ENCODE peak calls at places on chromosomes 3 and 15, in five cellular contexts. I is H1, Z is ovary, Q is A549, D is K562. R is an unnamed sample.

GRCh38 chr3:97793415-97794019 is 28.3 kb upstream of the CRYBG3 start:
- DNase-seq in I (no peak), Z (no peak), Q (peak), D (no peak), R (peak)

GRCh38 chr15:77239892-77240608 is 169.1 kb upstream of the TSPAN3 start:
- DNase-seq in I (no peak), Z (no peak), Q (no peak), D (no peak), R (no peak)

GRCh38 chr15:25655168-25655956 is 207.8 kb downstream of the ATP10A start:
- DNase-seq in I (no peak), Z (no peak), Q (no peak), D (no peak), R (no peak)

GRCh38 chr3:78994174-78995027 is 773.4 kb downstream of the ROBO1 start:
- DNase-seq in I (peak), Z (no peak), Q (no peak), D (no peak), R (no peak)

GRCh38 chr3:173396191-173397041 is 1.1 kb upstream of the NLGN1 start:
- DNase-seq in I (no peak), Z (no peak), Q (no peak), D (no peak), R (no peak)

GRCh38 chr3:71559578-71560162 is 23.9 kb downstream of the FOXP1 start:
- DNase-seq in I (no peak), Z (no peak), Q (no peak), D (no peak), R (no peak)

GRCh38 chr3:140494970-140495369 is 182.9 kb upstream of the TRIM42 start:
- DNase-seq in I (no peak), Z (no peak), Q (no peak), D (no peak), R (no peak)

GRCh38 chr3:191246628-191247027 is 47.6 kb downstream of the OSTN start:
- DNase-seq in I (no peak), Z (no peak), Q (peak), D (no peak), R (no peak)

GRCh38 chr15:63121382-63122001 is at the start of gene LACTB:
- DNase-seq in I (peak), Z (peak), Q (peak), D (peak), R (peak)

GRCh38 chr3:102069211-102069662 is 219.9 kb downstream of the NFKBIZ start:
- DNase-seq in I (no peak), Z (no peak), Q (peak), D (no peak), R (no peak)

GRCh38 chr3:129663045-129663446 is 56.6 kb upstream of the PLXND1 start:
- DNase-seq in I (peak), Z (no peak), Q (peak), D (no peak), R (no peak)

GRCh38 chr3:184672972-184673875 is 38.6 kb downstream of the MAGEF1 start:
- DNase-seq in I (no peak), Z (no peak), Q (no peak), D (no peak), R (no peak)

GRCh38 chr15:50390549-50391264 is 33.5 kb upstream of the USP8 start:
- DNase-seq in I (no peak), Z (no peak), Q (no peak), D (no peak), R (no peak)

GRCh38 chr15:42716626-42717025 is 20.3 kb downstream of the CDAN1 start:
- DNase-seq in I (no peak), Z (no peak), Q (no peak), D (peak), R (no peak)

GRCh38 chr15:59779110-59779509 is 90.0 kb upstream of the BNIP2 start:
- DNase-seq in I (no peak), Z (no peak), Q (no peak), D (no peak), R (no peak)
- TF ChIP-seq EP300 in I (no peak), Z (no peak), Q (no peak), D (no peak), R (no peak)

GRCh38 chr3:95438274-95438673 is 1375.4 kb downstream of the NSUN3 start:
- DNase-seq in I (no peak), Z (no peak), Q (no peak), D (no peak), R (no peak)

GRCh38 chr3:95437409-95437808 is 1374.5 kb downstream of the NSUN3 start:
- DNase-seq in I (no peak), Z (no peak), Q (no peak), D (no peak), R (no peak)

DNA sequence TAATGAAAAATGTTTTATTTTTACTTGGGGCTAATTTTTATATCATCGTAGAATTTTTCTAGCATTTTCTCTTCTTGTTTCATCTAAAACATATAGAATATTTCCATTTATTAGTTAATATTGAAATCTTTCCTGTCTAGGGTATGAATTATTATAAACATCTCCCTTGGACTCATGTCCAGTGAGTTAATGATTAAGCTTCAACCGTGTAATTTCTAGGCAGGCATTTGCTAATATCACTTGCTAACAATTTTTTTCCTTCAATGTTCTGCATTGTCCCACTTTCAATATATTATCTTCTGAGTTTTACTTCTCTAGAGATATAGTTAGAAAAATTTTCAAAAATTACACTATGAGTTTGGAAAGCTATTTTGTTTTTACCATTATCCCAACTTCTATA is 1371.6 kb upstream of the EPHA6 start:
- DNase-seq in I (no peak), Z (no peak), Q (no peak), D (no peak), R (no peak)
- TF ChIP-seq POLR2A in I (no peak), Z (no peak), Q (no peak), D (no peak), R (no peak)

DNA sequence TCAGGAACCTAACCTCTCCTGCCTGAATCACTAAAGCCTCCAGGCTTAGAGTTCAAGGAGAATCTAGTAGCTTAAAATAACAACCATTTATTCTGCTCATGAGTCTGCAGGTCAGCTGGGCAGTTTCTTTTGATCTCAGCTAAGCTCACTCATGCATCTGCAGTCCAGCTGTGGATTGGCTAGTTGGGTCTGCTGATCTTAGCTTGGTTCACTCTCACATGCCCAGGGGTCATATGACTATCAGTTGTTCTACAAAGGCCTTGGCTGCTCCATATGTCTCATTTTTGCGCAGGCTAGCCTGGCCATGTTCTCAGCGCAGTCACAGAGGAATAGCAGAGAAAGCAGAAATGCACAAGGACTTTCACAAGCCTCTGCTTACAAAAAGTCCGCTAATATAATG is 109.2 kb upstream of the STT3B start:
- DNase-seq in I (no peak), Z (peak), Q (no peak), D (no peak), R (no peak)
- TF ChIP-seq EP300 in I (no peak), Z (no peak), Q (no peak), D (no peak), R (no peak)

GRCh38 chr3:52685705-52686691 is at the start of the genes GNL3 and PBRM1:
- DNase-seq in I (peak), Z (peak), Q (peak), D (peak), R (peak)
- TF ChIP-seq POLR2A in I (peak), Z (peak), Q (peak), D (peak), R (peak)

GRCh38 chr15:57610130-57610529 is 18.4 kb downstream of the MYZAP start:
- DNase-seq in I (no peak), Z (peak), Q (peak), D (no peak), R (no peak)
- TF ChIP-seq EP300 in I (no peak), Z (no peak), Q (no peak), D (no peak), R (no peak)

GRCh38 chr3:160399347-160400047 is at the start of gene SMC4:
- DNase-seq in I (peak), Z (no peak), Q (peak), D (peak), R (peak)

GRCh38 chr3:160400048-160400630 is 689 bp downstream of the SMC4 start:
- DNase-seq in I (no peak), Z (peak), Q (peak), D (peak), R (no peak)

GRCh38 chr3:160400631-160401150 is 1.2 kb downstream of the SMC4 start:
- DNase-seq in I (no peak), Z (peak), Q (no peak), D (peak), R (no peak)

GRCh38 chr3:160401301-160402095 is 2.0 kb downstream of the SMC4 start:
- DNase-seq in I (no peak), Z (no peak), Q (peak), D (no peak), R (no peak)

GRCh38 chr3:160398820-160399346 is at the start of gene IFT80:
- DNase-seq in I (peak), Z (peak), Q (peak), D (peak), R (peak)
- TF ChIP-seq POLR2A in I (no peak), Z (peak), Q (peak), D (no peak), R (no peak)

R was measured in tibial nerve.